ENCODE peak calls at places on chromosomes 4 and X, in seven cellular contexts. H is tibial nerve, F is body of pancreas, T is suprapubic skin, E is prostate gland, O is IMR-90, K is uterus. S is an unnamed sample. For H3K4me1, the result is how much of the 10 kb centered on the place peaks cover.

GRCh38 chr4:52912608-52913007 is 50.5 kb downstream of the RASL11B start:
- DNase-seq in H (no peak), K (no peak), T (no peak), E (no peak), O (peak), F (no peak), S (no peak)

GRCh38 chr4:8891646-8892555 is 20.3 kb upstream of the HMX1 start:
- DNase-seq in E (no peak), F (no peak), K (no peak), H (no peak), T (no peak), O (no peak), S (no peak)

GRCh38 chr4:70721747-70722146 is at the start of gene RUFY3:
- DNase-seq in O (peak), F (no peak), H (peak), K (peak), E (no peak), T (no peak), S (no peak)

GRCh38 chr4:123659262-123659661 is 262.7 kb downstream of the SPRY1 start:
- DNase-seq in T (no peak), K (no peak), E (no peak), H (no peak), O (no peak), F (no peak), S (no peak)

GRCh38 chr4:53865031-53865430 is 199.4 kb downstream of the CHIC2 start:
- DNase-seq in E (no peak), O (no peak), F (no peak), T (no peak), H (no peak), K (no peak), S (no peak)

GRCh38 chr4:16909245-16909644 is 10.8 kb upstream of the LDB2 start:
- DNase-seq in H (no peak), K (no peak), F (no peak), E (no peak), T (no peak), O (no peak), S (no peak)

GRCh38 chr4:88731359-88731758 is 33.7 kb upstream of the NAP1L5 start:
- DNase-seq in H (no peak), T (no peak), O (no peak), K (no peak), E (no peak), F (no peak), S (no peak)

GRCh38 chrX:135437867-135438733 is 16.4 kb downstream of the SMIM10L2A start:
- DNase-seq in E (no peak), T (no peak), O (no peak), H (no peak), F (no peak), K (no peak), S (no peak)

GRCh38 chr4:153579410-153579809 is 104.7 kb upstream of the TLR2 start:
- DNase-seq in F (no peak), H (no peak), E (no peak), O (no peak), T (no peak), K (no peak), S (no peak)

GRCh38 chr4:8821151-8821950 is 50.3 kb downstream of the HMX1 start:
- DNase-seq in H (no peak), T (peak), O (no peak), K (no peak), F (no peak), E (no peak), S (no peak)

GRCh38 chrX:38214551-38214950 is 6.1 kb downstream of the SRPX start:
- DNase-seq in K (no peak), E (no peak), H (no peak), T (no peak), O (peak), F (no peak), S (no peak)

GRCh38 chrX:13652256-13653021 is 502 bp upstream of the TCEANC start:
- DNase-seq in E (no peak), F (no peak), T (no peak), K (peak), H (no peak), O (peak), S (no peak)

GRCh38 chr4:61427818-61428495 is 227.8 kb downstream of the ADGRL3 start:
- DNase-seq in H (no peak), T (no peak), E (no peak), O (no peak), K (no peak), F (no peak), S (no peak)
- H3K27ac ChIP-seq in H (no peak), T (no peak), E (no peak), O (no peak), K (no peak), F (no peak), S (no peak)

GRCh38 chrX:147763131-147763530 is 148.6 kb upstream of the FMR1 start:
- DNase-seq in O (no peak), T (no peak), E (no peak), K (no peak), H (no peak), F (no peak), S (no peak)
- H3K4me1 ChIP-seq in O (under half), T (under half), E (under half), K (under half), H (under half), F (under half), S (under half)

DNA sequence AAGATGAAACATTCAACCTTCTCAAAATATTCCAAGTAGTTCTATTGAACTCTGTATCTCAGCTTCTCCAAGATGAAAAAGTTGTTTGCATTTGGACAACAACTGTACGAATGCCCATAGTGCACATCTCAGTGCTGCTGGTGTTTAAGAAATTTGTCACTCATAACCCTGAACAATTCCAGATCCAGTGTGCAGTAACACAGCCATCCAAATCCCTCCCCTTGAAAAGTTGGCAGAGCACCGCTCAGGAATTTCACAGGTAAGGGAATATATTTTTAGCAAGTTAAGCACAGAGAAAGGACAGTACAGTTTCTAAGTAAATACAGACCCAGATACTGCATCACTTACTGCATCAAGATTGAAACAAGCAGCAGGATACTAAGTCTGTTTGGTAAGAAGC is 104.7 kb downstream of the CNOT6L start:
- DNase-seq in O (no peak), K (no peak), F (no peak), T (no peak), H (no peak), E (no peak), S (no peak)
- TF ChIP-seq POLR2A in O (no peak), K (no peak), F (no peak), T (no peak), H (no peak), E (no peak), S (no peak)

GRCh38 chrX:7024850-7025249 is 122.7 kb upstream of the STS start:
- DNase-seq in T (no peak), E (peak), F (no peak), H (no peak), K (no peak), O (no peak), S (no peak)

GRCh38 chrX:7025471-7025870 is 122.0 kb upstream of the STS start:
- DNase-seq in F (no peak), K (no peak), H (no peak), T (no peak), E (no peak), O (no peak), S (no peak)

GRCh38 chrX:7027071-7027470 is 120.4 kb upstream of the STS start:
- DNase-seq in O (no peak), F (peak), E (no peak), H (no peak), K (no peak), T (no peak), S (no peak)

GRCh38 chrX:7028246-7028645 is 119.3 kb upstream of the STS start:
- DNase-seq in K (no peak), T (no peak), H (no peak), F (no peak), E (no peak), O (peak), S (no peak)
- H3K27ac ChIP-seq in K (no peak), T (no peak), H (no peak), F (no peak), E (no peak), O (no peak), S (no peak)

GRCh38 chr4:1721666-1722550 is 587 bp downstream of the TACC3 start:
- DNase-seq in E (no peak), F (no peak), K (no peak), T (peak), H (no peak), O (no peak), S (no peak)

GRCh38 chr4:1720163-1720983 is 750 bp downstream of the TMEM129 start:
- DNase-seq in T (no peak), O (peak), K (no peak), E (peak), F (no peak), H (no peak), S (peak)

GRCh38 chr4:1723131-1723801 is 1.9 kb downstream of the TACC3 start:
- DNase-seq in F (no peak), H (no peak), K (no peak), T (no peak), E (no peak), O (no peak), S (peak)

GRCh38 chr4:1722551-1723071 is 1.3 kb downstream of the TACC3 start:
- DNase-seq in F (no peak), E (no peak), O (no peak), T (peak), H (no peak), K (no peak), S (no peak)

DNA sequence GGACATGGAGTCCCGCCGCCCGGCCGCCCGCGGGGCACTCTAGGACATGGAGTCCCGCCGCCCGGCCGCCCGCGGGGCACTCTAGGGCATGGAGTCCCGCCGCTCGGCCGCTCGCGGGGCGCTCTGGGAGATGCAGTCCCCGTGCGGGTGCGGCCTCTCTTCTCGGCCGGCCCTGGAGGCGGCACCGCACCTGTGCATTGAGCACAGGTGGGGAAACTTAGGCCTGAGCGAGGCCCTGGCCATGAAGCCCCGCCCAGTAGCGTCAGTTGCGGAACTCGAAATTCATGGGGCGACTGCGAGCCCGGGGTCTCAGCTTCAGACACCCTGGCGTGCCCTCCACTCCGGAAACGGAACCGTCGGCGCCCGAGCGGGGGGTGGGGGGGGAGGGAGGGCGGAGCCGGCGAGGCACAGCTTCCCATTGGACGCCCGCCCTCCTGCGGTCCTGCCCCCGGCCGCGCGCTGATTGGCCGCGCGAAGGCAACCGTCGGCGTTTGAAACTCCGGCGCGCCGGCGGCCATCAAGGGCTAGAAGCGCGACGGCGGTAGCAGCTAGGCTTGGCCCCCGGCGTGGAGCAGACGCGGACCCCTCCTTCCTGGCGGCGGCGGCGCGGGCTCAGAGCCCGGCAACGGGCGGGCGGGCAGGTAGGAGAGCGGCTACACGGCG is at the start of the genes TACC3 and TMEM129:
- DNase-seq in E (peak), K (peak), O (peak), F (peak), H (peak), T (peak), S (peak)
- H3K4me1 ChIP-seq in E (under half), K (under half), O (under half), F (half or more), H (under half), T (half or more), S (under half)

DNA sequence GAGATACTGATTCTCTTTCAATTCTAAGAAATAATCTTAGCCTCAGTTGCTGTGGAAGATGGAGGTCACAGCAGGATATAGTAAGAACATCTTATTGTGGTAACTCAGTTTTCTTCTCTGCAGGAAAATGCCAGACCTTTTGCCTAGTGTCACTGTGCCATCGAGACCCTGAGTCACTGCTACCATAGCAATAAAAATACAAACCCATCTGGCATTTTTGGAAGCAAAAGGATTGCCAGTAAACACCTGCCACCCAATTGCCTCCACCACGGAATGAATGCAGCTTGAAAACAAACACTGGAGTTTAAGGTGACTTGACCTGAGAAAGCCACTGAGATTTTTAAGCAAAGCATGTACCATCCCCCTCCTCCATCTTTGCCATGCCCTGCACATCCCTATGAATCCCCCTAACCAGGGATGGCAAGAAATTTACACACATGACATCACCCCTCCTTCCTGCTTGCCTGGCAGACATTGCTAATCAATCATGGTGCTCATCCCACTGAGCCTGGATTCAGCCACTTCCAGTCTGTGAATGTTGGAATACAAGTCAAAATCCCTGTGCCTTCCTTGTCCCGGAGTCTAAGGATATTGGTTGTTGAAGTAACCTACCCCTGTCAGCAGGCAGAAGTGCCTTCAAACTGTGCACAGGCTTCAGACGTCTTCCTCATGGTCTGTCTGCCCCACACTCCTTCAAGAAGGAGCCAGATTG is 59.6 kb upstream of the MAMLD1 start:
- DNase-seq in F (no peak), H (no peak), E (no peak), T (no peak), O (no peak), K (no peak), S (no peak)
- TF ChIP-seq POLR2A in F (no peak), H (no peak), E (no peak), T (no peak), O (no peak), K (no peak), S (no peak)

GRCh38 chr4:140047781-140048180 is 106.2 kb downstream of the MAML3 start:
- DNase-seq in O (no peak), T (no peak), K (no peak), H (no peak), F (no peak), E (no peak), S (no peak)

GRCh38 chr4:140049924-140050681 is 103.9 kb downstream of the MAML3 start:
- DNase-seq in F (no peak), T (no peak), O (peak), H (no peak), E (no peak), K (no peak), S (no peak)

GRCh38 chr4:140047017-140047640 is 106.9 kb downstream of the MAML3 start:
- DNase-seq in E (peak), H (no peak), T (no peak), O (no peak), F (no peak), K (peak), S (no peak)

GRCh38 chr4:140049024-140049923 is 104.7 kb downstream of the MAML3 start:
- DNase-seq in K (peak), F (peak), H (peak), O (peak), T (no peak), E (peak), S (peak)

DNA sequence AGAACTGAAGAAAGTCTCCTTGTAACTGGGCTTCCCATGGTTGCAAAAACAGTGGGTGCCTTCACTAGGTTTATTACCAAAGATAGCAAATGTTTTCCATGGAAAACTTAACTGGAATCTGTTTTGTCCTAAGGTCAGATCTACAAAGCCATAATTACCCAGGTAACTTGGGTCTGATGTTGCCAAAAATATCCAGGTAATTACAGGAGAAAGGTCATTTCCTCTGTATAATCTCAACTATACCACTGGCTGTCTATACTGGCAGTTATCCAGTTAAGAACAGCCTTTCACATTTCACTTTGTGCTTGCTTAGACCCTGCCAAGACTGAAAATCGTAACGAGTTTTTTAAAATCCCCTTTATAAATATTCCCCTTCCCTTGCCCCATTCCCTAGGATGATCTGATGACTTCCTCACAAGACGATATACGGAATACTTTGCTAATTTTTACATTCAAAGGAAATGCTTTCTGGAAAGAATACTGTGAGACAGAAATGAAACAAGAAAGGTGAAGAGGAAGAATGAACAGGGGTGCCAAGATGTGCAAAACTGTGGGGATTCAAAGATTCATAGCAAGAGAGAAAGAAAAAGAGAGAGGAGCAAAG is 105.5 kb downstream of the MAML3 start:
- DNase-seq in T (no peak), H (no peak), E (no peak), K (no peak), F (no peak), O (no peak), S (no peak)
- H3K27ac ChIP-seq in T (peak), H (peak), E (peak), K (peak), F (peak), O (peak), S (no peak)

GRCh38 chr4:7049295-7049694 is 6.1 kb downstream of the TADA2B start:
- DNase-seq in H (no peak), T (no peak), E (no peak), K (no peak), F (no peak), O (no peak), S (no peak)

GRCh38 chr4:7051144-7051495 is 7.9 kb downstream of the TADA2B start:
- DNase-seq in H (no peak), T (no peak), K (no peak), E (no peak), O (no peak), F (no peak), S (no peak)

GRCh38 chr4:7050481-7051143 is 7.4 kb downstream of the TADA2B start:
- DNase-seq in F (peak), E (no peak), T (no peak), H (no peak), K (peak), O (no peak), S (peak)

GRCh38 chr4:7048642-7049041 is 5.5 kb downstream of the TADA2B start:
- DNase-seq in T (no peak), O (no peak), E (no peak), H (no peak), K (no peak), F (no peak), S (no peak)

GRCh38 chr4:7049739-7050138 is 6.6 kb downstream of the TADA2B start:
- DNase-seq in F (no peak), K (no peak), H (no peak), T (no peak), E (no peak), O (no peak), S (no peak)
- H3K4me1 ChIP-seq in F (half or more), K (under half), H (half or more), T (under half), E (under half), O (under half), S (under half)

DNA sequence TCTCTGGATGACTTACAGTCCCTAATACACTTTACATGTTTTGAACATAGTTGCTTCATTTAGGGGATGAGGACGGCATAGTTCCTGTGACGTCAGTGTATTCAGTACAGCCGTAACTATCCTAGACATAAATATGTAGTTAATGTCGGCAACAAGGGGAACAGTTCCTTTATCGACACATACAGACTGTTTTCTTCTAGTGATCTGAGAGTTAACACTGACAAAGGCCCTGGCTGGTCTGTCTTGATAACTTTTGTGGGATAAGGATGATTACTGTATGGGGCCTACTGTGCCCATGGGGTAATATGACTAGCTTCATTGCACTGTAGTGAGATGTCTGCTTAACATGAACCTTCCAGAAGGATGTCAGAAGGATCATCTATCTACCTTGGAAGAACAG is 131.2 kb downstream of the ZNF518B start:
- DNase-seq in K (no peak), H (no peak), F (no peak), E (no peak), O (no peak), T (no peak), S (no peak)
- TF ChIP-seq POLR2A in K (no peak), H (no peak), F (no peak), E (no peak), O (no peak), T (no peak), S (no peak)

DNA sequence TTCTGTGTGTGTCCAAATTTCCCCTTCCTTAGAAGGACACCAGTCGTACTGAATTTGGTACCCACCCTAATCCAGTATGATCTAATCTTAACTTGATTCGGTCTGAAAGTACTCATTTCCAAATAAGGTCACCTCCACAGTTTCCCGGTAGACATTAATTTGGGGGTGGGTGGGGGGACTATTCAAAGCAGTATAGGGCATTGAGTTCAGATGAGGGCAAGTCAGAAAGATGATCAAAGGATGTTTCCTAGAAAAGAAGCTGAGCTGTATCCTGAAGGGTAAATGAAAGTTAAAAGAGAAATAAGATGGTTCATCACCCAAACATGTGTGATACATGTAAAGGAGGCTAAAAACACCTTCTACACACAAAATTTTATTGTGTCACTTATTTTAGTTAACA is 42.0 kb upstream of the SCRG1 start:
- DNase-seq in H (no peak), E (no peak), K (no peak), T (no peak), F (no peak), O (no peak), S (no peak)
- H3K27ac ChIP-seq in H (no peak), E (no peak), K (no peak), T (no peak), F (no peak), O (no peak), S (no peak)

S was measured in right lobe of liver.